ENCODE peak calls at places on chromosomes 4 and X, in four cellular contexts. V is testis, H is glutamatergic neuron, Z is AG04450. N is an unnamed sample.

GRCh38 chrX:2691543-2692220 is 587 bp downstream of the CD99 start:
- DNase-seq in V (peak), H (no peak), Z (no peak), N (no peak)

GRCh38 chrX:134244043-134244442 is 7.1 kb downstream of the CCDC160 start:
- DNase-seq in V (no peak), H (no peak), Z (no peak), N (no peak)

GRCh38 chrX:101080326-101080725 is 1.6 kb downstream of the TMEM35A start:
- DNase-seq in V (no peak), H (no peak), Z (no peak), N (no peak)

GRCh38 chr4:86895692-86896488 is 3.7 kb upstream of the C4orf36 start:
- DNase-seq in V (peak), H (no peak), Z (no peak), N (no peak)

GRCh38 chr4:12583286-12583685 is 900.9 kb downstream of the RAB28 start:
- DNase-seq in V (no peak), H (no peak), Z (no peak), N (no peak)

GRCh38 chr4:140851032-140851636 is 94.9 kb upstream of the TBC1D9 start:
- DNase-seq in V (peak), H (no peak), Z (peak), N (no peak)

GRCh38 chr4:106318511-106318910 is 2.2 kb downstream of the AIMP1 start:
- DNase-seq in V (no peak), H (no peak), Z (no peak), N (no peak)

GRCh38 chr4:10656988-10657387 is 27.6 kb downstream of the CLNK start:
- DNase-seq in V (no peak), H (no peak), Z (no peak), N (no peak)

GRCh38 chrX:20019672-20020365 is 29.0 kb upstream of the BCLAF3 start:
- DNase-seq in V (no peak), H (no peak), Z (no peak), N (no peak)

GRCh38 chr4:38092701-38093100 is 132.5 kb downstream of the PTTG2 start:
- DNase-seq in V (no peak), H (no peak), Z (no peak), N (no peak)

GRCh38 chrX:139720136-139720535 is 12.2 kb upstream of the MCF2 start:
- DNase-seq in V (no peak), H (no peak), Z (peak), N (no peak)

GRCh38 chr4:56272003-56272402 is 115.3 kb downstream of the AASDH start:
- DNase-seq in V (no peak), H (no peak), Z (no peak), N (no peak)

GRCh38 chrX:109967151-109967550 is 35.8 kb upstream of the TMEM164 start:
- DNase-seq in V (no peak), H (no peak), Z (no peak), N (no peak)

GRCh38 chrX:12790878-12791252 is 347 bp upstream of the PRPS2 start:
- DNase-seq in V (no peak), H (no peak), Z (no peak), N (no peak)

GRCh38 chr4:88672987-88673386 is 24.6 kb downstream of the NAP1L5 start:
- DNase-seq in V (peak), H (peak), Z (no peak), N (no peak)
- TF ChIP-seq CTCF in V (peak), H (peak), Z (peak), N (peak)

GRCh38 chr4:829761-830655 is 4.1 kb upstream of the CPLX1 start:
- DNase-seq in V (no peak), H (no peak), Z (no peak), N (peak)

GRCh38 chr4:829291-829690 is 3.4 kb upstream of the CPLX1 start:
- DNase-seq in V (no peak), H (no peak), Z (no peak), N (no peak)

GRCh38 chr4:827209-828081 is 1.5 kb upstream of the CPLX1 start:
- DNase-seq in V (no peak), H (no peak), Z (no peak), N (no peak)

GRCh38 chr4:826508-827208 is 729 bp upstream of the CPLX1 start:
- DNase-seq in V (no peak), H (peak), Z (no peak), N (no peak)

DNA sequence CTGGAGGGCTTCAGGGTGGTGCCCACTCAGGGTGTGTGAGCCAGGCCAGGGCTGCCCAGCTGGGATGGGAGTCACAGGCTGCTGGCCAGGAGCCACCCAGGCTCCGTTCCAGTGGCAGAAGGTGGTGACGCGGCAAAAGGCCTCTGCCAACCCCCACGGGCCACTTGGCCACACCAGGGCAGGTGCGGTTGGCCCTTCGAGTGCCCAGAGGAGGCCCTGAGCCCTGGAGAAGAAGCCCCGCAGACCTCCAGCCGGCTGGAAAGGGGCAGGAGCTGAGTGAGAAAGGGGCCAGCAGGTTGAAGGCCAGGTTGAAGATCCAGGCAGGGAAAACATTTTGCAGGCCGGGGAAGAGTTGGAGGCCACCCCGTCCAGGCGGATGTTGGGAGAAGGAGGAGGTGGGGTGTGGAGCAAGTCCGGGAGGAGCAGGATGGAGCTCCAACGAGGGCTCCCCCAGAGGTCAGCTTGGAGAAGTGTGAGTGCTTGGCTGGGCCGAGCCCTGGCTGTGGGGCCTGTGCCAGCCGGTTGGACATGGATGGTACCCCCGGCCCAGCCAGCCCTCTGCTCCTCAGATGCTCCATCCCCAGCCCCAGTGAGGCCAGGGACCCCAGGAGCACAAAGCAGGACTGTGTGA is 2.8 kb upstream of the CPLX1 start:
- DNase-seq in V (no peak), H (no peak), Z (no peak), N (no peak)
- TF ChIP-seq CTCF in V (no peak), H (no peak), Z (no peak), N (peak)

DNA sequence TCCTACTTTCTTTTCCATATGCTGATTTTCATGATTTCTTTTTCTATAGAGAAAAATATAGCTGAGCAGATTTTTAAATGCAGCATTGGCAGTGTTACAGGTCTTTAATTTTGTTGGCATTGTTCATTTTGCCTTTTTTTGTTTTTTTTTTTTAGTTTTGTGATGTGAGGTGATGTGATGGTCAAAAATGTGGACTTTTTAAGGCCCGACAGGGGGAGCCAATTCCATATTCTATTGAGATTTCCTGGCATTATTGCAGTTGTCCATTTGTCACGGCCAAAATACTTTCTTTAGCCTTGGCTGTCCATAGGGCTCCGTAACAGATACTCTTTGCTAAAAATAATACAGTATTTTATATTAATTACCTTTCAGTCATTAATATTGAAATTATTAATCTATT is 47.8 kb downstream of the SLIT2 start:
- DNase-seq in V (no peak), H (no peak), Z (peak), N (no peak)
- TF ChIP-seq CTCF in V (no peak), H (peak), Z (peak), N (peak)

GRCh38 chr4:189088783-189089182 is 851.9 kb upstream of the FRG1 start:
- DNase-seq in V (no peak), H (no peak), Z (peak), N (no peak)

GRCh38 chr4:189092596-189092995 is 848.1 kb upstream of the FRG1 start:
- DNase-seq in V (no peak), H (no peak), Z (no peak), N (no peak)

GRCh38 chr4:189084671-189085070 is 856.0 kb upstream of the FRG1 start:
- DNase-seq in V (no peak), H (no peak), Z (no peak), N (no peak)

GRCh38 chr4:189087981-189088380 is 852.7 kb upstream of the FRG1 start:
- DNase-seq in V (no peak), H (no peak), Z (no peak), N (no peak)

DNA sequence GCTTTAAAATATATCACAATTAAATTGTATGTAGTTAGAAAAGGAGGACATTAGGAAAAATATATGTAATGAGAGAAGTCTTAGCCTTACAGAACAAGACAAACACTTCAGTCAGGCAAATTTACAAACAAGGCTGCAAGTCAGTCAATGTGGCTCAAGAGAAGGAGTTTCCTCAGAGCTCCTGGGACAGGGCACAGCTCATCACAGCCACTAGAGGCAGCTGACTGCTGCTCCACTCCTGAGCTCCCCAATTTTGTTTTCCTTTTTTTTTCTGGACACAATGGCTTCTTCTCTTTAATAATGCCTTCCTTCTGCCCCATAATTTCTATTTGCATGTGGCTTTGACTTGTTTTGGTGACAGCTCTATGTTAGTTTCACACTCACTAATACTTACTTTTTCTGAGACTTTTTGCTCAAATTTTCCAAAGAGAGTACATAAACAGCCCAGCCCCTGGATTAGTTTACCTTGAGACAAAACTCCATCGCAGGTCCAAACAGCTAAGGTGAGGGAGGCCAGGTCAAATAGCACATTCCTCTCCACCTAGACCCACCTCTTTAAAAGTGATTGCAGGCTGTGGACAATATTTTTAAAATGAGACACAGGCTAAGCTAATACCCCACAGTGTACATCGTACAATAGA is 850.4 kb upstream of the FRG1 start:
- DNase-seq in V (no peak), H (peak), Z (no peak), N (no peak)
- TF ChIP-seq CTCF in V (no peak), H (peak), Z (peak), N (peak)

DNA sequence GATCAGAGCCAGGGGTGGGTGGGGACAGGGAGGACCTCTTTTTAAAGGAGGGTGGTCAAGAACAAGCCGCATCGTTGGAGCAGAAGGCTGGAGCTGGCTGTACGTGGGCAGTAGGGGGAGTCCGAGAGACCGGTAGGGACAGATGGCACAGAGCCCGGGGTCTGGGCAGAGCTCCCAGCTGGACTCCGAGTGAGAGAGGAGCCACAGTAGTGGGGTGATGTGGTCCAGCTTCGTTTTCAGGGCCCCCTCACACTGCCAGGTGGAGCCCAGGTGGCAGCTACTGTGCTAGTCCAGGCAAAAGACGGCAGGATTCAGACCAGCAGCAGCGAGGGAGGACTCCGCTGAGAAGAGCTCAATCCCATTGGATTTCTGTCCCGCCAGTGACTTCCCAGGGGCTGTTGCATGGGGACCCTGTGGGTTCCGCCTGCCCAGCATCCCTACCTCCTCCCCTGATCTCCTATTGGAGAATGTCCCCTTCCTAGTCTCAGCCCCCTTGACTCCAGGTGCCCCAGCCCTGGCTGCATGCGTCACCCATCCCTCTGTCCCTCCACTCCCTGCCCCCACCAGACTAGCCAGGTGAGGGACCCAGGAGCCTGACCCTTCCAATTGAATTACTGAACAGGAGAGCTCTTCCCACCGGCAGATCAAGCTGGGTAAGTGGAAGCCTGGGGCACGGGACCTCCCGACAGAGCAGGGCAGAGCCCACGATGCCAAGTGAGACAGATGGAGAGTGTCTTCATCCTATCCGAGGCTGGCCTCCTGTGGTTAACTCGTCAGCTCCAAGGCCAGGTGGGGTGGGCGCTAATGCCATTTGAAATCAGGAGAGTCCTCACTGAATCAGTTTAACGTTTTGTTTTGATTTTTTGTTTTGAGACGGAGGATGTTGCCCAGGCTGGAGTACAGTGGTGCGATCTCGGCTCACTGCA is 2.9 kb downstream of the ARHGAP4 start:
- DNase-seq in V (peak), H (peak), Z (peak), N (peak)
- TF ChIP-seq CTCF in V (no peak), H (no peak), Z (peak), N (peak)